ENCODE peak calls at places on chromosomes 7 and 10, in four cellular contexts. U is SK-N-SH, A is HepG2, C is GM12878. Z is an unnamed sample.

GRCh38 chr7:5382281-5383041 is 41.2 kb downstream of the TNRC18 start:
- DNase-seq in C (no peak), A (no peak), U (peak; percentile 97), Z (peak; percentile 67)

GRCh38 chr10:47318706-47319105 is 3.5 kb upstream of the GDF2 start:
- DNase-seq in C (no peak), U (no peak), A (peak; percentile 3), Z (peak; percentile 44)

GRCh38 chr10:110443239-110444008 is 54.3 kb upstream of the DUSP5 start:
- DNase-seq in U (no peak), C (no peak), A (no peak), Z (no peak)

GRCh38 chr7:133702078-133702477 is 425.1 kb upstream of the LRGUK start:
- DNase-seq in C (no peak), U (no peak), A (no peak), Z (no peak)

GRCh38 chr7:149456770-149457421 is 4.0 kb downstream of the ZNF777 start:
- DNase-seq in A (no peak), U (no peak), C (no peak), Z (no peak)

GRCh38 chr10:64682043-64682442 is 1160.8 kb downstream of the REEP3 start:
- DNase-seq in C (no peak), A (no peak), U (no peak), Z (no peak)

GRCh38 chr7:55100172-55100961 is 81.5 kb downstream of the EGFR start:
- DNase-seq in U (no peak), A (no peak), C (no peak), Z (no peak)

GRCh38 chr10:4254101-4254994 is 469.3 kb upstream of the KLF6 start:
- DNase-seq in C (no peak), U (no peak), A (no peak), Z (no peak)

GRCh38 chr7:66626236-66626957 is 2.3 kb upstream of the KCTD7 start:
- DNase-seq in U (no peak), C (no peak), A (peak; percentile 55), Z (no peak)

GRCh38 chr7:50348469-50349162 is 44.1 kb downstream of the IKZF1 start:
- DNase-seq in C (no peak), A (no peak), U (no peak), Z (no peak)

GRCh38 chr10:45294681-45295080 is 20.7 kb downstream of the OR13A1 start:
- DNase-seq in C (no peak), A (no peak), U (no peak), Z (no peak)

GRCh38 chr10:78367012-78367411 is 333.3 kb downstream of the RPS24 start:
- DNase-seq in U (no peak), A (no peak), C (no peak), Z (no peak)

GRCh38 chr10:87845624-87846377 is 17.5 kb downstream of the KLLN start:
- DNase-seq in U (no peak), A (no peak), C (no peak), Z (no peak)

GRCh38 chr7:101550641-101551531 is 78.2 kb downstream of the MYL10 start:
- DNase-seq in U (peak; percentile 72), A (no peak), C (no peak), Z (peak; percentile 41)

GRCh38 chr7:124033093-124033806 is 383 bp upstream of the TMEM229A start:
- DNase-seq in A (no peak), U (peak; percentile 85), C (no peak), Z (no peak)

GRCh38 chr10:77195101-77195500 is 442.5 kb downstream of the KCNMA1 start:
- DNase-seq in U (no peak), A (no peak), C (no peak), Z (no peak)

GRCh38 chr7:101189109-101189508 is 9.0 kb upstream of the NAT16 start:
- DNase-seq in U (no peak), C (no peak), A (no peak), Z (no peak)

GRCh38 chr10:11712761-11713160 is 29.4 kb upstream of the ECHDC3 start:
- DNase-seq in C (no peak), U (no peak), A (no peak), Z (no peak)

GRCh38 chr7:149838992-149839408 is 825 bp downstream of the ZNF862 start:
- DNase-seq in U (peak; percentile 49), A (no peak), C (no peak), Z (no peak)

GRCh38 chr7:1432411-1433082 is 26.7 kb downstream of the MICALL2 start:
- DNase-seq in C (no peak), U (peak; percentile 94), A (peak; percentile 35), Z (peak; percentile 82)

GRCh38 chr7:129616530-129616929 is 5.0 kb downstream of the NRF1 start:
- DNase-seq in A (no peak), U (no peak), C (no peak), Z (peak; percentile 35)

GRCh38 chr7:101915000-101915399 is 97.6 kb downstream of the CUX1 start:
- DNase-seq in C (no peak), A (no peak), U (peak; percentile 69), Z (no peak)

GRCh38 chr7:32048970-32049369 is 21.2 kb downstream of the PDE1C start:
- DNase-seq in A (no peak), C (peak; percentile 48), U (no peak), Z (no peak)

GRCh38 chr10:76051007-76051936 is 619.8 kb downstream of the LRMDA start:
- DNase-seq in U (no peak), C (no peak), A (peak; percentile 100), Z (no peak)

GRCh38 chr7:71925663-71926062 is 486.5 kb downstream of the CALN1 start:
- DNase-seq in C (no peak), U (peak; percentile 16), A (peak; percentile 40), Z (no peak)

GRCh38 chr10:47264797-47265281 is 35.2 kb upstream of the GDF10 start:
- DNase-seq in C (no peak), U (no peak), A (peak; percentile 51), Z (no peak)

GRCh38 chr10:71255817-71256660 is 43.7 kb downstream of the UNC5B start:
- DNase-seq in A (no peak), C (no peak), U (peak; percentile 74), Z (no peak)

GRCh38 chr7:151709141-151710038 is 167.5 kb downstream of the PRKAG2 start:
- DNase-seq in A (no peak), U (no peak), C (no peak), Z (no peak)

GRCh38 chr10:49768329-49768728 is 6.2 kb upstream of the OGDHL start:
- DNase-seq in U (peak; percentile 30), C (no peak), A (no peak), Z (no peak)

GRCh38 chr10:125843603-125844329 is 20.4 kb downstream of the BCCIP start:
- DNase-seq in C (no peak), U (no peak), A (no peak), Z (no peak)

GRCh38 chr10:29257106-29257783 is 31.6 kb upstream of the LYZL1 start:
- DNase-seq in A (no peak), U (no peak), C (no peak), Z (no peak)

DNA sequence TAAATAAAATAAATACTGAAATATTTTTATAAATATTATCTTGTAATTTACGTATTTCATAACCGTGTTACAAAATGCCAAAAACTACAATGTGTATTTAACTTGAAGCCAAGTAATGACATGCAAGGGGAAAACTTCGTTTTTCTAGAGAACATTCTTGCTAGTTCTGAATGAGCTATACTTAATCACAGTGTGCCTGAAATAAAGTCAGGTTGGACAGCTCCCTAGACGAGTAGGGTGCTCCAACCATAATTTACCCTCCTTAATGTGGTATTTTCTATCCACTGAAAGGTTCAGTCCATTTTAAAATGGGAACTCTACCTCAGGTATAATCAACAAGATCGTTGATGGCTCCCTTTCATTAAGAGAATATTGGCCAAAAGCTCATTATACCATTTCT is 194.5 kb upstream of the AHR start:
- DNase-seq in U (no peak), A (no peak), C (no peak), Z (no peak)
- TF ChIP-seq MXI1 in U (no peak), A (no peak), C (no peak), Z (no peak)

GRCh38 chr10:93383562-93383981 is 98.6 kb downstream of the MYOF start:
- DNase-seq in U (no peak), C (no peak), A (no peak), Z (no peak)

GRCh38 chr10:93390691-93391090 is 91.4 kb downstream of the MYOF start:
- DNase-seq in C (no peak), A (no peak), U (no peak), Z (no peak)

GRCh38 chr10:93384006-93384405 is 98.1 kb downstream of the MYOF start:
- DNase-seq in U (no peak), A (no peak), C (no peak), Z (no peak)

GRCh38 chr10:93392111-93392510 is 90.0 kb downstream of the MYOF start:
- DNase-seq in C (no peak), U (no peak), A (no peak), Z (no peak)

DNA sequence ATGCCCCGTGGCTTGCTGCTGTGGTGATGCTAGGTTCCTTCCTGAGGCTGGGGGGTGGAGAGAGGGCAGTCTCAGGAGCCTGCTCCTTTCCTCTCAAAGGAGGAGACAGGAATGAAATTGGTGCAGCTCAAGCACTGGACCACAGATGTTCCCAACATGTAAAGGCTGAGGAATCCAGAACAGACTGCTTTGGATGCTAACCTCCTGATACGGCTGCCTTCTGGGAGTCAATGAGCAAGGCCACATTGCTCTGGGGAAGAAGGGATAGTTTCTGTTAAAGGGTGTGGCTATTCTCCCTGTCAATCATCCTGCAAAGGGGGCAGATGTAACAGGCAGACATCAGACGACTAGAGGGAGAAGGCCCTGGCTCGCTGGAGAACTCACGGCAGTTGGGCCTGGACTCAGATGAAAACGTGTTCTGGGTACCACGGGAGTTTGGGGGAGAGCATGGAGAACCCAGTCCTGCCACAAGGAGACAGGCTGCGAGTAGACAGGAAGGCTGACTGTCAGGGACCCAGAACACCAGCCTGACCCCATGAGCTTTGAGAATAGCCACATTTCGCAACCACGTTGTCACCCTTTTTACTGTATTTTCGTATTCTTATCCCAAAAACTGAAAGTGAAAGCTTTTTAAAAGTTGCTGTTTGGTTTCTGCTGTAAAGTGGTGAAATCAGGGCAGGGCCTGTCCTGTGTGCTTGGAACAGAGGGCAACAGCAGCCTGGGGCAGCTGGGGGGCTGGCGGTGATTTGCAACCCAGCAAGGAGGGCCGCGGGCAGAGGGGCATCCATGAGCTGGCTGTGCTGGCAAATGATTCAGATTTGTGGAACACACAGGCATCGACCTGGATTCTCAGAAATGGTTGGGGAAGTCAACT is 95.4 kb downstream of the MYOF start:
- DNase-seq in C (no peak), A (no peak), U (no peak), Z (no peak)
- TF ChIP-seq SIN3A in C (no peak), A (no peak), U (no peak), Z (no peak)

GRCh38 chr7:158431941-158432347 is 155.7 kb downstream of the PTPRN2 start:
- DNase-seq in A (peak; percentile 28), C (no peak), U (peak; percentile 39), Z (peak; percentile 48)
- TF ChIP-seq MXI1 in A (no peak), C (no peak), U (no peak), Z (no peak)

GRCh38 chr10:50990568-50991495 is 83.5 kb upstream of the PRKG1 start:
- DNase-seq in A (no peak), U (peak; percentile 72), C (no peak), Z (no peak)
- TF ChIP-seq SIN3A in A (no peak), U (no peak), C (no peak), Z (no peak)

GRCh38 chr10:15300697-15301096 is 70.4 kb downstream of the FAM171A1 start:
- DNase-seq in C (no peak), A (no peak), U (no peak), Z (no peak)
- TF ChIP-seq MXI1 in C (no peak), A (no peak), U (no peak), Z (no peak)

Z was measured in K562.